ENCODE peak calls at places on chromosome 6, in six cellular contexts. Z is breast epithelium; Y is IMR-90; O is CD4-positive, alpha-beta memory T cell; W is heart right ventricle; R is GM23248. I is an unnamed sample.

GRCh38 chr6:165581678-165582077 is 81.4 kb downstream of the PDE10A start:
- DNase-seq in W (no peak), R (no peak), Z (no peak), O (no peak), Y (no peak), I (no peak)

GRCh38 chr6:27514906-27515495 is 42.1 kb upstream of the ZNF184 start:
- DNase-seq in Y (no peak), O (no peak), Z (no peak), R (no peak), W (no peak), I (no peak)

GRCh38 chr6:127458817-127459216 is 372 bp downstream of the KIAA0408 start:
- DNase-seq in Y (peak; percentile 59), Z (no peak), O (no peak), W (no peak), R (peak; percentile 86), I (no peak)

GRCh38 chr6:55886185-55886836 is 10.9 kb upstream of the BMP5 start:
- DNase-seq in Z (no peak), Y (peak; percentile 24), O (no peak), W (no peak), R (peak; percentile 65), I (no peak)

GRCh38 chr6:71349395-71349794 is 60.8 kb downstream of the OGFRL1 start:
- DNase-seq in Y (peak; percentile 62), R (peak; percentile 63), O (peak; percentile 38), W (no peak), Z (no peak), I (no peak)

GRCh38 chr6:537114-537513 is 119.8 kb downstream of the HUS1B start:
- DNase-seq in Y (no peak), Z (no peak), W (no peak), R (no peak), O (no peak), I (no peak)

GRCh38 chr6:151961809-151962208 is 154.3 kb downstream of the ESR1 start:
- DNase-seq in R (no peak), Y (no peak), Z (no peak), O (no peak), W (no peak), I (no peak)

GRCh38 chr6:140434761-140435160 is 1060.3 kb upstream of the CITED2 start:
- DNase-seq in R (peak; percentile 16), W (no peak), Z (no peak), Y (peak; percentile 20), O (no peak), I (no peak)

GRCh38 chr6:8400663-8401062 is 34.7 kb downstream of the SLC35B3 start:
- DNase-seq in W (no peak), R (no peak), Z (no peak), Y (no peak), O (no peak), I (no peak)

GRCh38 chr6:107118976-107119375 is 3.7 kb upstream of the BEND3 start:
- DNase-seq in Z (no peak), Y (no peak), W (no peak), O (no peak), R (no peak), I (no peak)

GRCh38 chr6:56742122-56742791 is 99.6 kb upstream of the DST start:
- DNase-seq in O (no peak), W (no peak), Z (no peak), Y (peak; percentile 43), R (peak; percentile 66), I (no peak)

GRCh38 chr6:38477680-38478260 is 162.0 kb downstream of the BTBD9 start:
- DNase-seq in W (no peak), Z (no peak), Y (no peak), O (no peak), R (no peak), I (no peak)

GRCh38 chr6:40909811-40910210 is 129.2 kb downstream of the UNC5CL start:
- DNase-seq in O (no peak), W (no peak), Z (no peak), Y (no peak), R (no peak), I (no peak)

GRCh38 chr6:92840246-92840930 is 579.0 kb downstream of the EPHA7 start:
- DNase-seq in O (no peak), Y (no peak), W (no peak), R (no peak), Z (no peak), I (no peak)

GRCh38 chr6:158514176-158514575 is 45.7 kb upstream of the TMEM181 start:
- DNase-seq in Y (no peak), Z (no peak), W (no peak), O (no peak), R (no peak), I (no peak)

GRCh38 chr6:4258733-4259132 is 123.4 kb upstream of the ECI2 start:
- DNase-seq in O (no peak), Z (no peak), W (no peak), Y (no peak), R (no peak), I (no peak)

GRCh38 chr6:4259391-4259790 is 124.0 kb upstream of the ECI2 start:
- DNase-seq in O (no peak), W (no peak), R (no peak), Z (no peak), Y (no peak), I (no peak)

GRCh38 chr6:4250645-4251044 is 115.3 kb upstream of the ECI2 start:
- DNase-seq in W (no peak), Z (no peak), R (no peak), Y (no peak), O (no peak), I (no peak)

GRCh38 chr6:4256969-4257368 is 121.6 kb upstream of the ECI2 start:
- DNase-seq in Z (no peak), Y (peak; percentile 34), R (peak; percentile 54), W (no peak), O (no peak), I (no peak)

GRCh38 chr6:4253604-4254211 is 118.3 kb upstream of the ECI2 start:
- DNase-seq in Y (peak; percentile 83), Z (no peak), O (no peak), R (peak; percentile 75), W (peak; percentile 18), I (peak; percentile 67)
- H3K4me1 ChIP-seq in Y (peaks cover 13% of the 10 kb centered on the region), Z (no peaks in the 10 kb centered on the region), O (no peaks in the 10 kb centered on the region), R (peaks cover 13% of the 10 kb centered on the region), W (peaks cover 30% of the 10 kb centered on the region), I (peaks cover 11% of the 10 kb centered on the region)

GRCh38 chr6:46469021-46469420 is 22.2 kb downstream of the RCAN2 start:
- DNase-seq in Y (no peak), Z (no peak), R (no peak), W (no peak), O (no peak), I (no peak)

GRCh38 chr6:46472243-46472642 is 19.0 kb downstream of the RCAN2 start:
- DNase-seq in O (no peak), W (no peak), Y (no peak), R (no peak), Z (no peak), I (no peak)

GRCh38 chr6:46465294-46466165 is 25.7 kb downstream of the RCAN2 start:
- DNase-seq in Z (no peak), W (no peak), Y (peak; percentile 22), O (no peak), R (peak; percentile 77), I (no peak)

GRCh38 chr6:46468611-46469010 is 22.6 kb downstream of the RCAN2 start:
- DNase-seq in W (no peak), R (peak; percentile 9), Y (no peak), Z (no peak), O (no peak), I (no peak)

GRCh38 chr6:46466570-46466969 is 24.7 kb downstream of the RCAN2 start:
- DNase-seq in Y (no peak), W (no peak), R (no peak), O (no peak), Z (no peak), I (no peak)
- H3K36me3 ChIP-seq in Y (no peaks in the 10 kb centered on the region), W (no peaks in the 10 kb centered on the region), R (no peaks in the 10 kb centered on the region), O (no peaks in the 10 kb centered on the region), Z (no peaks in the 10 kb centered on the region), I (no peaks in the 10 kb centered on the region)

DNA sequence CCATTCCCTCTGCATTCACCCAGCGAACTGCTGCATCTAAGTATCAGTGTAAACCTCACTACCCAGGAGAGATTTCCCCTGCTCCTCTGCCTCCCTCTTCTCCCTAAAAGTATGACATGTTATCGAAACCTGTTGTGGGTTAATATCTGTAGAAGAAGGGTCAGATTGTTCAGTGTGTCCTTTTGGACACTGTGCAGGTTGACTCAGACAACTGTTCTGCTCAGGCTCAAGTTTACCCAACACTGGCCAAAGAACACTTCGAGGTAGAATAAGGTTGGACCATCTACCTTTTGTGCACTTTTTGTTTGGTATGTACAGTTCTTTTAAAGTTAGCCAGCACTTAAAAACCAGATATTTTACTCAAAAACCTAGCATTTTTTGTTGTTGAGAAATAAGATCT is 4.6 kb downstream of the NT5DC1 start:
- DNase-seq in Z (no peak), W (no peak), O (no peak), Y (no peak), R (no peak), I (no peak)
- H3K4me1 ChIP-seq in Z (no peaks in the 10 kb centered on the region), W (peaks cover 50% of the 10 kb centered on the region), O (peaks cover 50% of the 10 kb centered on the region), Y (peaks cover 20% of the 10 kb centered on the region), R (peaks cover 13% of the 10 kb centered on the region), I (no peaks in the 10 kb centered on the region)

GRCh38 chr6:47134476-47135189 is 92.5 kb upstream of the ADGRF1 start:
- DNase-seq in R (peak; percentile 60), W (no peak), Y (peak; percentile 96), Z (no peak), O (no peak), I (no peak)
- H3K36me3 ChIP-seq in R (no peaks in the 10 kb centered on the region), W (no peaks in the 10 kb centered on the region), Y (no peaks in the 10 kb centered on the region), Z (no peaks in the 10 kb centered on the region), O (no peaks in the 10 kb centered on the region), I (no peaks in the 10 kb centered on the region)

GRCh38 chr6:32146287-32146686 is 5.5 kb downstream of the PRRT1 start:
- DNase-seq in Z (no peak), W (no peak), R (peak; percentile 21), O (no peak), Y (no peak), I (no peak)
- H3K4me1 ChIP-seq in Z (no peaks in the 10 kb centered on the region), W (peaks cover 8% of the 10 kb centered on the region), R (no peaks in the 10 kb centered on the region), O (peaks cover 3% of the 10 kb centered on the region), Y (peaks cover 4% of the 10 kb centered on the region), I (no peaks in the 10 kb centered on the region)

GRCh38 chr6:110744991-110745390 is 70.3 kb downstream of the CDK19 start:
- DNase-seq in Y (no peak), W (no peak), R (no peak), O (no peak), Z (no peak), I (no peak)
- H3K36me3 ChIP-seq in Y (peaks cover 3% of the 10 kb centered on the region), W (peaks cover 4% of the 10 kb centered on the region), R (peaks cover 2% of the 10 kb centered on the region), O (no peaks in the 10 kb centered on the region), Z (no peaks in the 10 kb centered on the region), I (no peaks in the 10 kb centered on the region)

GRCh38 chr6:147438758-147439528 is 69.5 kb upstream of the SAMD5 start:
- DNase-seq in O (no peak), Z (no peak), R (no peak), W (no peak), Y (no peak), I (no peak)

GRCh38 chr6:147441751-147442150 is 66.7 kb upstream of the SAMD5 start:
- DNase-seq in O (no peak), R (no peak), W (no peak), Y (no peak), Z (no peak), I (no peak)
- H3K4me1 ChIP-seq in O (no peaks in the 10 kb centered on the region), R (no peaks in the 10 kb centered on the region), W (no peaks in the 10 kb centered on the region), Y (no peaks in the 10 kb centered on the region), Z (no peaks in the 10 kb centered on the region), I (no peaks in the 10 kb centered on the region)

I was measured in heart left ventricle.